ENCODE peak calls at places on chromosome 13, in six cellular contexts. I, N, V, M, U and O are unnamed samples.

GRCh38 chr13:38093425-38093824 is 223.9 kb upstream of the TRPC4 start:
- DNase-seq in I (no peak), N (no peak), V (no peak), M (no peak), U (no peak), O (no peak)

GRCh38 chr13:93244141-93244917 is 17.7 kb downstream of the GPC6 start:
- DNase-seq in I (no peak), N (no peak), V (peak; percentile 57), M (peak; percentile 61), U (no peak), O (no peak)

GRCh38 chr13:101919541-101920306 is 467.2 kb downstream of the ITGBL1 start:
- DNase-seq in I (no peak), N (peak; percentile 57), V (no peak), M (peak; percentile 66), U (no peak), O (peak; percentile 48)

GRCh38 chr13:113618455-113618854 is 33.9 kb downstream of the TFDP1 start:
- DNase-seq in I (no peak), N (no peak), V (no peak), M (no peak), U (no peak), O (no peak)

GRCh38 chr13:68540244-68540643 is 1310.1 kb upstream of the PCDH9 start:
- DNase-seq in I (no peak), N (no peak), V (no peak), M (no peak), U (no peak), O (no peak)

GRCh38 chr13:38755792-38756191 is 68.9 kb downstream of the FREM2 start:
- DNase-seq in I (no peak), N (no peak), V (no peak), M (no peak), U (no peak), O (peak; percentile 59)

GRCh38 chr13:40764587-40765403 is 6.2 kb downstream of the MRPS31 start:
- DNase-seq in I (no peak), N (no peak), V (no peak), M (peak; percentile 38), U (peak; percentile 53), O (no peak)

GRCh38 chr13:27168870-27169525 is 2.6 kb downstream of the USP12 start:
- DNase-seq in I (no peak), N (no peak), V (no peak), M (peak; percentile 63), U (no peak), O (no peak)

GRCh38 chr13:97117388-97117910 is 104.7 kb upstream of the MBNL2 start:
- DNase-seq in I (no peak), N (no peak), V (no peak), M (no peak), U (no peak), O (no peak)

DNA sequence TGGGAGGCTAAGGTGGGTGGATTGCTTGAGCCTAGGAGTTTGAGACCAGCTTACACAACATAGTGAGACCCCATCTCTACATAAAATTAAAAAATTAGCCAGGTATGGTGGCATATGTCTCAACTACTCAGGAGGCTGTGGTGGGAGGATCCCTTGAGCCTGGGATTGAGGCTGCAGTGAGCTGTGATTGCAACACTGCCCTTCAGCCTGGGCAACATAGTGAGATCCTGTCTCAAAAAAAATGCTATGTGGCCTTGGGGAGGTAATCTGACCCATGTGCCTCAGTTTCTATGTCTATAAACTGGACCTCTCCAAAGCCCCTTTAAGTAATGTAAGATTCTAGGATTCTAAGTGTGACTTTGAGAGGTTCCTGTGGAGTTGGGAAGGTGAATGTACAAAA is 25.2 kb downstream of the ARL11 start:
- DNase-seq in I (no peak), N (no peak), V (no peak), M (no peak), U (no peak), O (no peak)
- TF ChIP-seq CTCF in I (no peak), N (no peak), V (no peak), M (no peak), U (no peak), O (no peak)

GRCh38 chr13:81171065-81171647 is 830.2 kb upstream of the SPRY2 start:
- DNase-seq in I (peak; percentile 3), N (no peak), V (no peak), M (peak; percentile 13), U (no peak), O (no peak)
- TF ChIP-seq CTCF in I (no peak), N (peak; percentile 89), V (peak; percentile 36), M (peak; percentile 22), U (peak; percentile 47), O (peak; percentile 77)

DNA sequence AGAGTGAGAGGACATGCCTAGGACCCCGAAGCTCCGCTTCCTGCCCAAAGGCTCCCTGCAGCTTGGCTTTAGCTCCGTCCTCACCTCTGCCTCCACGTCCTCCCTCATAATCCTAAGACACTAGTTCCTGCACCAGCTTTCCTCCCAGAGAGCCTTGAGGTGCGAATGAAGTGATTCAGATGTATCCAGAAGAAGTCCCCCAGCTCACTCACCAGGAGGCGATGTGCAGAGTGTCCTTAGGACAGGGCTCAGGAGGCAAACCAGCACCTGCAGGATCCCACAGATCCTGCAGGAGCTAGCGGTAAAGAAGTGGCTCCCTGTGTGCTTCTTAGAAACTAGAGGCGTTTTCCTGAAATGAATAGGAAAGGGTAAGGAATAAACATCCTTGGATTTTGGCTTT is 109.7 kb downstream of the HSPH1 start:
- DNase-seq in I (peak; percentile 28), N (no peak), V (peak; percentile 19), M (no peak), U (no peak), O (no peak)
- TF ChIP-seq CTCF in I (no peak), N (no peak), V (no peak), M (no peak), U (no peak), O (no peak)

GRCh38 chr13:42873081-42873480 is 91.7 kb downstream of the FAM216B start:
- DNase-seq in I (no peak), N (no peak), V (no peak), M (no peak), U (no peak), O (no peak)

GRCh38 chr13:42878721-42879120 is 97.3 kb downstream of the FAM216B start:
- DNase-seq in I (no peak), N (no peak), V (no peak), M (no peak), U (no peak), O (no peak)

GRCh38 chr13:42876270-42876714 is 94.9 kb downstream of the FAM216B start:
- DNase-seq in I (no peak), N (no peak), V (no peak), M (no peak), U (no peak), O (no peak)

GRCh38 chr13:42876810-42877550 is 95.6 kb downstream of the FAM216B start:
- DNase-seq in I (no peak), N (no peak), V (no peak), M (peak; percentile 60), U (no peak), O (no peak)

GRCh38 chr13:42875448-42876269 is 94.3 kb downstream of the FAM216B start:
- DNase-seq in I (no peak), N (peak; percentile 8), V (no peak), M (peak; percentile 50), U (no peak), O (peak; percentile 22)
- TF ChIP-seq CTCF in I (no peak), N (peak; percentile 46), V (no peak), M (peak; percentile 8), U (no peak), O (peak; percentile 16)

DNA sequence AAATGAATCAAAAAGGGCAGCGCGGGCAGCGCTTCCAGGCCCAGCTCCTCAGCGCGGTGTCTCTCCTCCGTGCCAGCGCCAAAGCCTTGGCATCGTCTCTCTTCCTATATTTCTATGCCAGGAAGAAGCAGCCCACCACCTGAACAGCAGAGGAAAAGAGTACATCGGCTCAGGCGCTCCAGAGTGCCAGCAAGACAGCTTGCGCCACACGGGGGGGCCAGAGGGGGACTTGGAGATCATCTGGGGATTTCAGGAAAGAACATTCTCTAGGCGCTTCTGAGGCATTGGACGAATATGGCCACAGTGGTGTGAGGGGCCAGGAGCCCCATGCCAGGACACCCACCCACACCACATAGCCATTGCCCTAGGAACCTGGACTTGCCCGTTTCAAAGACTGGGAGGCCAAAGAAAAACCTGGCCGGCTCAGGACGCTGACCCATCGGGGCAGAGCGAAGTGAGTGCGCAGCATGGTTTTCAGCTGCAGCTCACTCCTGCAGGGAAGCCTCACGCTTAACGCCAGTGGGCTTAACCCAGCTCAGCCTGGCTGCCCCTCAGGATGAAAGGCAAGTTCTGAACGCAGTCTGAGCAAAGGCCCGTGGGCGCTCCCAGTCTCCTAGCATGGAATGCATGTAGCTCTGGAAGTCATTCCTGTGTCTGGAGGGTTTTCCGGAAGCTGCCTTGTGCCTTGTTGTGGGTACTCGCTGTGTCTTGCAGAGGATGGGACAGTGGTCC is 62.1 kb downstream of the GGACT start:
- DNase-seq in I (no peak), N (no peak), V (no peak), M (peak; percentile 13), U (no peak), O (peak; percentile 66)
- TF ChIP-seq CTCF in I (no peak), N (no peak), V (no peak), M (no peak), U (no peak), O (no peak)

GRCh38 chr13:110416131-110416584 is 109.1 kb downstream of the COL4A2 start:
- DNase-seq in I (no peak), N (no peak), V (no peak), M (peak; percentile 64), U (no peak), O (no peak)

GRCh38 chr13:110414283-110414682 is 107.2 kb downstream of the COL4A2 start:
- DNase-seq in I (no peak), N (no peak), V (no peak), M (no peak), U (no peak), O (no peak)

GRCh38 chr13:110417537-110417908 is 110.4 kb downstream of the COL4A2 start:
- DNase-seq in I (no peak), N (no peak), V (no peak), M (no peak), U (no peak), O (no peak)

GRCh38 chr13:110413311-110414040 is 106.4 kb downstream of the COL4A2 start:
- DNase-seq in I (no peak), N (no peak), V (no peak), M (no peak), U (no peak), O (no peak)

GRCh38 chr13:110415669-110416068 is 108.6 kb downstream of the COL4A2 start:
- DNase-seq in I (peak; percentile 61), N (no peak), V (no peak), M (peak; percentile 24), U (no peak), O (no peak)
- TF ChIP-seq CTCF in I (no peak), N (no peak), V (peak; percentile 8), M (no peak), U (no peak), O (no peak)

GRCh38 chr13:78689011-78689410 is 30.1 kb upstream of the OBI1 start:
- DNase-seq in I (no peak), N (no peak), V (no peak), M (no peak), U (no peak), O (no peak)
- TF ChIP-seq CTCF in I (no peak), N (no peak), V (no peak), M (no peak), U (no peak), O (no peak)

DNA sequence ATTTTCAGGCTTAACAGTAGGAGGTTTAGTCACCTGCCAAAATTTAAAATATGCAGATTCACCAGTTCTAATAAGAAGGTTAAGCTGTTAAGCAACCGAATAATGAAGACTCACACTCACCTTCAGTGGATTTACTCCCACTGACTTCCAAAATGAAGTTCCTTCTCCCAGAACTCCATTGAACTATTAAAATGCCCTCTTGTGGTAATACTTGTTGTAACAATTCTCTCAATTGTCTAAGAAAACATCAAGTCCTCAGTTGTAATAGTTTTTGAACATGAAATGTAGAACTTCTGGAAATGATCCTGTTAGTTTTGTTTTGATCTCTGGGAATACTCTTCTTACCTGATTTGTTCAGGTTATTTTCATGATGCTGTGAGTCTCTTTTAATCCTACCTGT is 522.0 kb upstream of the ATXN8OS start:
- DNase-seq in I (no peak), N (no peak), V (no peak), M (no peak), U (no peak), O (no peak)
- TF ChIP-seq CTCF in I (no peak), N (peak; percentile 42), V (no peak), M (no peak), U (no peak), O (no peak)